ENCODE peak calls at places on chromosomes 2 and 18, in four cellular contexts. S is T-helper 9 cell; R is hepatocyte; U is activated naive CD4-positive, alpha-beta T cell treated with Interleukin-2 at 50 U/mL for 16 hours. E is an unnamed sample.

GRCh38 chr2:74427551-74427950 is 6.0 kb downstream of the WDR54 start:
- DNase-seq in U (no peak), R (no peak), S (no peak), E (no peak)

GRCh38 chr18:78352905-78353304 is 626.7 kb upstream of the SALL3 start:
- DNase-seq in U (no peak), S (no peak), R (no peak), E (no peak)

GRCh38 chr2:118801154-118801553 is 46.3 kb downstream of the EN1 start:
- DNase-seq in S (no peak), U (no peak), R (no peak), E (no peak)

GRCh38 chr18:26383454-26384270 is 157.4 kb downstream of the TAF4B start:
- DNase-seq in S (no peak), U (no peak), R (peak), E (no peak)

GRCh38 chr18:10094154-10094553 is 180.3 kb downstream of the VAPA start:
- DNase-seq in U (no peak), S (no peak), R (no peak), E (no peak)

GRCh38 chr18:44826418-44827259 is 146.0 kb downstream of the SETBP1 start:
- DNase-seq in R (peak), U (no peak), S (no peak), E (no peak)

GRCh38 chr2:205751621-205752031 is 69.3 kb downstream of the NRP2 start:
- DNase-seq in U (no peak), S (no peak), R (no peak), E (no peak)

GRCh38 chr18:316391-316790 is 48.5 kb upstream of the THOC1 start:
- DNase-seq in R (no peak), S (no peak), U (no peak), E (no peak)

GRCh38 chr2:26462511-26463251 is 15.2 kb downstream of the OTOF start:
- DNase-seq in S (no peak), U (no peak), R (peak), E (no peak)

GRCh38 chr18:32343634-32344033 is 127.0 kb downstream of the GAREM1 start:
- DNase-seq in R (no peak), U (no peak), S (no peak), E (no peak)

GRCh38 chr18:78571831-78572347 is 407.7 kb upstream of the SALL3 start:
- DNase-seq in S (no peak), U (no peak), R (no peak), E (no peak)

E was measured in RWPE2.